ENCODE peak calls at places on chromosomes 16 and 17, in seven cellular contexts. R is GM23248, K is mammary epithelial cell, V is lower lobe of right lung, G is heart right ventricle, A is tibial nerve, E is adrenal gland. S is an unnamed sample. For H3K4me1 and H3K27me3, the result is how much of the 10 kb centered on the place peaks cover.

GRCh38 chr17:32266389-32267269 is 997 bp downstream of the RHBDL3 start:
- DNase-seq in E (no peak), R (peak), G (no peak), K (no peak), V (peak), A (no peak), S (no peak)

GRCh38 chr16:81567987-81568748 is 123.6 kb downstream of the CMIP start:
- DNase-seq in A (no peak), R (peak), V (no peak), G (peak), E (peak), K (peak), S (no peak)

GRCh38 chr16:30088832-30089624 is 2.7 kb downstream of the TBX6 start:
- DNase-seq in E (no peak), K (no peak), V (no peak), R (no peak), G (no peak), A (no peak), S (no peak)

GRCh38 chr16:4414187-4414909 is 2.0 kb downstream of the CORO7 start:
- DNase-seq in G (no peak), A (no peak), K (no peak), V (no peak), E (no peak), R (no peak), S (no peak)

GRCh38 chr16:72794986-72795385 is 252.9 kb downstream of the ZFHX3 start:
- DNase-seq in E (no peak), K (no peak), A (no peak), R (no peak), G (no peak), V (no peak), S (no peak)

GRCh38 chr17:17580662-17581470 is 10.6 kb downstream of the PEMT start:
- DNase-seq in A (no peak), R (peak), G (no peak), E (no peak), V (no peak), K (no peak), S (no peak)

GRCh38 chr16:23837553-23838308 is 1.9 kb downstream of the PRKCB start:
- DNase-seq in E (no peak), V (no peak), A (no peak), G (no peak), K (no peak), R (no peak), S (no peak)

GRCh38 chr16:51938861-51939260 is 608.1 kb downstream of the TOX3 start:
- DNase-seq in G (no peak), K (peak), E (no peak), R (no peak), V (no peak), A (no peak), S (no peak)

GRCh38 chr17:75720656-75721462 is at the start of gene ITGB4:
- DNase-seq in E (no peak), V (peak), A (peak), K (peak), G (peak), R (peak), S (peak)

GRCh38 chr17:82257473-82257872 is 16.0 kb downstream of the CSNK1D start:
- DNase-seq in G (peak), K (peak), E (no peak), V (no peak), R (peak), A (no peak), S (no peak)

GRCh38 chr16:84026601-84027000 is 16.0 kb downstream of the SLC38A8 start:
- DNase-seq in G (no peak), A (no peak), E (no peak), V (no peak), R (no peak), K (no peak), S (no peak)

GRCh38 chr16:24939738-24940137 is 75.4 kb downstream of the ARHGAP17 start:
- DNase-seq in A (no peak), R (no peak), E (no peak), K (no peak), G (no peak), V (no peak), S (no peak)

GRCh38 chr16:4537376-4538066 is 1.1 kb downstream of the CDIP1 start:
- DNase-seq in G (peak), K (peak), V (peak), R (peak), A (no peak), E (no peak), S (no peak)

GRCh38 chr17:72173475-72174116 is 52.8 kb downstream of the SOX9 start:
- DNase-seq in R (no peak), E (no peak), G (no peak), K (no peak), A (no peak), V (no peak), S (no peak)

GRCh38 chr16:49824600-49824999 is 31.3 kb downstream of the ZNF423 start:
- DNase-seq in E (no peak), A (no peak), K (no peak), V (no peak), R (no peak), G (no peak), S (no peak)

GRCh38 chr17:53168413-53168812 is 654.3 kb upstream of the KIF2B start:
- DNase-seq in K (no peak), V (no peak), G (no peak), E (no peak), R (no peak), A (no peak), S (no peak)

GRCh38 chr16:82991941-82992675 is 365.3 kb downstream of the CDH13 start:
- DNase-seq in G (no peak), E (no peak), A (no peak), R (no peak), V (no peak), K (no peak), S (no peak)

GRCh38 chr17:2853722-2854580 is 57.7 kb downstream of the RAP1GAP2 start:
- DNase-seq in V (peak), G (peak), E (no peak), R (peak), K (peak), A (no peak), S (no peak)
- H3K4me3 ChIP-seq in V (peak), G (peak), E (no peak), R (peak), K (peak), A (peak), S (peak)

GRCh38 chr16:67445441-67445912 is 14.6 kb downstream of the HSD11B2 start:
- DNase-seq in G (peak), K (no peak), V (no peak), A (no peak), R (no peak), E (peak), S (no peak)
- H3K4me1 ChIP-seq in G (half or more), K (under half), V (half or more), A (half or more), R (under half), E (half or more), S (under half)

GRCh38 chr17:6936370-6937028 is 59.4 kb upstream of the ALOX12 start:
- DNase-seq in A (no peak), R (peak), K (no peak), V (no peak), E (peak), G (no peak), S (no peak)
- H3K27me3 ChIP-seq in A (under half), R (under half), K (under half), V (under half), E (under half), G (under half), S (under half)

DNA sequence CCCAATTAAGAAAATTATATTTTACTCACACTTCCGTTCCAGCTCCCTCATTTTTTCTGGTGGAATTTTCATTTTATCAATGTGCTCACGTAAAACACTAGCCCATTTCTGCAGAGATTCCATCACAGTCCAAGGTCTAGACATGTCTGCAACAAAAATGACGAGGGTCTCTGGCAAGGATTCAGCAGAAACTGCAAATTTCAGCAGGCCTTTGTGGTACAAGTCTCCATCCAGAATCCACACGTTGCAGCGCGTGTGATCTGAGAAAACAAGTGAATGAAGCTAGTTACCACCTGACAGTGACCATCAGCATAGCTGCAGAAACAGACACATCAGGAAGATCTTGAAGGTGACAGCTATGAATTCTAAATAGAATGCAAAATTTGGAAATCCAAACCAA is 9.0 kb downstream of the DYNC1LI2 start:
- DNase-seq in G (no peak), R (no peak), V (no peak), A (no peak), K (no peak), E (no peak), S (no peak)
- H3K4me3 ChIP-seq in G (peak), R (no peak), V (no peak), A (no peak), K (no peak), E (no peak), S (no peak)

DNA sequence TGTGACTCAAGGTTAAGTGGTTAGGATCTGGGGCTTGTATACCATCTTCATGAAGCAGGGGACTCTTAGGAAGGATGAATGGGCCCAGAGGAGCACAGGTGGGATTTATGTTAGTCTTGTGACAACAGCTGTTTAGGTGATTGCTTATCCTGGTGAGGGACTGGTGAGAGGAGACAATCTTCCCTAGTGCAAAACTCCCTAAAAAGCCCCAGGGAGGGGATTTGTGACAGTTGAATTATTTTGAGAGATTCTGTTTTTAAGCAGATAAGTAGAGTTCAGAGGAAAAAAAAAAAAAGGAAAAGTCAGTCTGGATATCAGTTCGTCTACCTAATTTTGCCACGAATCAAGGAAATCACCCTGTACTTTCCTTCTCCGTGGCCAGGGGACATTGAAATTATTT is 35.1 kb upstream of the SEC14L1 start:
- DNase-seq in G (no peak), V (no peak), A (no peak), K (no peak), R (no peak), E (no peak), S (no peak)
- H3K4me1 ChIP-seq in G (half or more), V (under half), A (under half), K (under half), R (under half), E (under half), S (under half)

S was measured in iPS DF 6.9.